ENCODE peak calls at places on chromosomes 16 and 17, in five cellular contexts. K is activated CD4-positive, CD25-positive, alpha-beta regulatory T cell; Y is epithelial cell of esophagus; O is NCI-H2081; M is nephron progenitor cell. G is an unnamed sample.
A peak's percentile ranks its signal among the peaks of the same experiment; 100 is the strongest.

GRCh38 chr16:50924759-50925545 is 183.1 kb downstream of the CYLD start:
- DNase-seq in O (no peak), K (no peak), M (no peak), Y (peak; percentile 84), G (no peak)

GRCh38 chr17:30186761-30187160 is 48.7 kb downstream of the SLC6A4 start:
- DNase-seq in M (no peak), K (no peak), Y (no peak), O (no peak), G (no peak)

GRCh38 chr16:89921699-89922476 is 1.3 kb upstream of the TUBB3 start:
- DNase-seq in M (peak; percentile 74), Y (peak; percentile 91), K (no peak), O (no peak), G (no peak)

GRCh38 chr16:55730115-55730514 is 74.3 kb downstream of the SLC6A2 start:
- DNase-seq in M (no peak), O (no peak), Y (no peak), K (no peak), G (no peak)

GRCh38 chr16:68377667-68378420 is 67.0 kb downstream of the PRMT7 start:
- DNase-seq in M (no peak), K (no peak), O (no peak), Y (peak; percentile 54), G (no peak)

GRCh38 chr16:77385481-77385880 is 49.4 kb downstream of the ADAMTS18 start:
- DNase-seq in Y (no peak), O (no peak), K (no peak), M (no peak), G (no peak)

GRCh38 chr16:81779540-81780320 is 639 bp downstream of the PLCG2 start:
- DNase-seq in O (no peak), M (peak; percentile 55), K (no peak), Y (peak; percentile 20), G (no peak)

GRCh38 chr17:67441052-67441738 is 64.1 kb downstream of the PITPNC1 start:
- DNase-seq in M (no peak), Y (peak; percentile 70), O (no peak), K (peak; percentile 63), G (no peak)

GRCh38 chr16:64489449-64489848 is 632.4 kb downstream of the CDH11 start:
- DNase-seq in O (no peak), M (no peak), Y (peak; percentile 37), K (no peak), G (no peak)

GRCh38 chr17:2903193-2903974 is 107.1 kb downstream of the RAP1GAP2 start:
- DNase-seq in M (no peak), K (no peak), Y (no peak), O (no peak), G (peak; percentile 15)

GRCh38 chr17:35373984-35374765 is 754 bp upstream of the SLFN11 start:
- DNase-seq in Y (peak; percentile 12), O (no peak), K (peak; percentile 7), M (peak; percentile 51), G (peak; percentile 24)

GRCh38 chr16:20332411-20332810 is 5.1 kb upstream of the GP2 start:
- DNase-seq in O (no peak), Y (no peak), M (no peak), K (no peak), G (no peak)

G was measured in NCI-H2107.